ENCODE peak calls at places on chromosomes 3 and 15, in six cellular contexts. Z is fibroblast of lung, E is AG04450, P is iPS DF 6.9, J is RWPE2, M is IMR-90. G is an unnamed sample. For H3K9me3 and H3K27me3, the result is how much of the 10 kb centered on the place peaks cover.

GRCh38 chr15:95076381-95076780 is 845.0 kb downstream of the MCTP2 start:
- DNase-seq in Z (no peak), E (no peak), J (no peak), P (no peak), M (no peak), G (no peak)

GRCh38 chr3:114178770-114179368 is at the start of gene DRD3:
- DNase-seq in P (no peak), M (peak), E (peak), J (no peak), Z (peak), G (peak)

GRCh38 chr3:29697989-29698388 is 417.1 kb downstream of the RBMS3 start:
- DNase-seq in J (no peak), Z (peak), E (no peak), M (peak), P (no peak), G (no peak)

GRCh38 chr3:36920884-36921567 is 23.8 kb downstream of the TRANK1 start:
- DNase-seq in M (no peak), J (no peak), E (no peak), Z (no peak), P (no peak), G (no peak)

GRCh38 chr3:140468407-140468806 is 209.5 kb upstream of the TRIM42 start:
- DNase-seq in Z (no peak), J (no peak), E (no peak), P (no peak), M (no peak), G (no peak)

GRCh38 chr3:100103558-100104441 is 10.5 kb downstream of the FILIP1L start:
- DNase-seq in E (peak), Z (peak), P (no peak), J (no peak), M (peak), G (no peak)

GRCh38 chr3:73681610-73682009 is 56.9 kb upstream of the PDZRN3 start:
- DNase-seq in E (peak), M (peak), J (no peak), P (no peak), Z (peak), G (no peak)

GRCh38 chr3:27105904-27106303 is 263.3 kb downstream of the NEK10 start:
- DNase-seq in M (no peak), E (no peak), Z (no peak), P (peak), J (no peak), G (peak)

GRCh38 chr3:123618076-123618703 is 33.3 kb upstream of the HACD2 start:
- DNase-seq in P (no peak), Z (no peak), J (no peak), E (no peak), M (no peak), G (no peak)

GRCh38 chr3:112984485-112984884 is 6.3 kb upstream of the GTPBP8 start:
- DNase-seq in J (no peak), M (peak), E (no peak), P (no peak), Z (peak), G (no peak)

GRCh38 chr15:81160312-81161214 is 26.5 kb downstream of the CFAP161 start:
- DNase-seq in M (peak), E (peak), Z (peak), J (no peak), P (no peak), G (no peak)

GRCh38 chr15:52368402-52368801 is 72.8 kb upstream of the MYO5C start:
- DNase-seq in Z (peak), P (no peak), J (no peak), E (no peak), M (no peak), G (no peak)

GRCh38 chr15:25171111-25171811 is 216.5 kb downstream of the SNRPN start:
- DNase-seq in Z (no peak), P (no peak), M (no peak), J (peak), E (no peak), G (peak)

GRCh38 chr3:56855856-56856538 is 54.2 kb upstream of the ARHGEF3 start:
- DNase-seq in J (no peak), E (no peak), M (no peak), P (no peak), Z (peak), G (peak)

GRCh38 chr3:34229871-34230270 is 431.4 kb downstream of the PDCD6IP start:
- DNase-seq in J (no peak), Z (no peak), E (no peak), M (no peak), P (no peak), G (no peak)

DNA sequence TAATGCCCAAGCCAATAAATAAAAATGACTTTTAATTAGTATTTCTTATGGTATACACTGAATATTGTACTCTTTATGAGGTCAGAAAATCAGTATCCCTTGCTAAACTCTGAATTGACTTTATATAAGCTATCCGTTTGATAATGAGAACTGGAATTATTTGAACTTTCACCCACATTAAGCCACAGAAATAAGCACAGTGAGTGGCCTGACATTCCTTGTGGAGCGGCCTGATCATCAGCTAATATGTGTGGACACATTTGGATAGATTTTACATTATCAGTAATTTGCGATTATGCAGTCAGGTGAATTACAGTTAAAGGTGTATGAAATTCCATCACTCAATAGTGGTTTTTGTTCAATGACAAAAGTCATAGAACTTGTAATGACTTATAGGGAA is 136.0 kb upstream of the CBLB start:
- DNase-seq in J (no peak), E (no peak), M (no peak), Z (peak), P (no peak), G (no peak)
- H3K4me3 ChIP-seq in J (no peak), E (no peak), M (no peak), Z (no peak), P (no peak), G (no peak)

GRCh38 chr3:149833241-149833640 is 20.2 kb downstream of the RNF13 start:
- DNase-seq in E (no peak), P (no peak), Z (no peak), M (no peak), J (no peak), G (no peak)
- H3K9me3 ChIP-seq in E (under half), P (under half), Z (under half), M (under half), J (under half), G (under half)

DNA sequence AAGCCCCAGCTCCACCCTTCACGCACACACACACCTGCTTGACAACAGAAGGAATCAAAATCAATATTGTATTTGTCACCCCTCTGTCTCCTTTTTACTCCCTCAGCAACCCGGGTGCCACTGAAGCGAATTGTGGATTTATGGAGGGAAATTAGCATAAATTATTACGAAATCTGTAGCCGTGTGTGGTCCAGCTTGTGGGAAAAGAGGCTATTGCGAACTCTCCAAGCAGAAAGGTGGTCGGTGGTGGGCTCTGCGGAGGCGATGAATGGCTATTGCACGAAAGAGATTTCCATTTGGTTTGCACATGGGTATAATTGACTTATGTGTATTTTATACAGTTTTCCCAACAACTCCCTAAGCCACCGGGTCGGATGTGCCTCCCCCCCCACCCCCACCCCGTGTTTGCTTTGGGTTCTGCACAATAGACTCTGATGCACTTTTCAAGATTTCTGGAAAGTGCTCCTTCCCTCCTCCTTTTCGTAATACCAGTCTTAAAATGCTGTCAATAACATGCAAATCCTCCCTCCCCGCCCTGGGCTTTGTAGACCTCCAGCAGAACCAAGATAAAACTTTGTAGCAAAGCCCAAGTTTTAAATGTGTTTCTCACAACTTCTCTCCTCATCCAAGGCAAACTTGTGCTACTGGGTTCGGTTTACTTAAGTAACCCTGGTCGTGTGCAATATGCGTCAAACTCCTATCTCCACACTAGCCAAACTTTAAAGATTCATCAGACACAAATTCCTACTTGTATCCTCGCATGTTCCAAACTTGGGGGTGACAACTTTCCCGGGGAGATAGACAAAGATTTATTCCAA is 3.1 kb upstream of the FOXB1 start:
- DNase-seq in P (no peak), Z (no peak), J (no peak), M (no peak), E (no peak), G (no peak)
- H3K27me3 ChIP-seq in P (under half), Z (half or more), J (half or more), M (half or more), E (half or more), G (half or more)

GRCh38 chr3:184336484-184337230 is 743 bp upstream of the FAM131A start:
- DNase-seq in Z (peak), E (no peak), J (no peak), P (no peak), M (peak), G (no peak)

GRCh38 chr3:184337315-184337714 is at the start of gene FAM131A:
- DNase-seq in E (no peak), M (peak), P (no peak), Z (peak), J (no peak), G (no peak)

GRCh38 chr3:184337981-184338380 is 581 bp downstream of the FAM131A start:
- DNase-seq in Z (no peak), J (no peak), E (no peak), M (no peak), P (no peak), G (no peak)

GRCh38 chr3:184338538-184338945 is 1.1 kb downstream of the FAM131A start:
- DNase-seq in E (peak), Z (peak), M (peak), J (no peak), P (no peak), G (no peak)

GRCh38 chr3:184339016-184339415 is 1.6 kb downstream of the FAM131A start:
- DNase-seq in Z (no peak), M (no peak), J (no peak), P (no peak), E (no peak), G (no peak)
- H3K4me3 ChIP-seq in Z (no peak), M (peak), J (no peak), P (no peak), E (peak), G (no peak)

DNA sequence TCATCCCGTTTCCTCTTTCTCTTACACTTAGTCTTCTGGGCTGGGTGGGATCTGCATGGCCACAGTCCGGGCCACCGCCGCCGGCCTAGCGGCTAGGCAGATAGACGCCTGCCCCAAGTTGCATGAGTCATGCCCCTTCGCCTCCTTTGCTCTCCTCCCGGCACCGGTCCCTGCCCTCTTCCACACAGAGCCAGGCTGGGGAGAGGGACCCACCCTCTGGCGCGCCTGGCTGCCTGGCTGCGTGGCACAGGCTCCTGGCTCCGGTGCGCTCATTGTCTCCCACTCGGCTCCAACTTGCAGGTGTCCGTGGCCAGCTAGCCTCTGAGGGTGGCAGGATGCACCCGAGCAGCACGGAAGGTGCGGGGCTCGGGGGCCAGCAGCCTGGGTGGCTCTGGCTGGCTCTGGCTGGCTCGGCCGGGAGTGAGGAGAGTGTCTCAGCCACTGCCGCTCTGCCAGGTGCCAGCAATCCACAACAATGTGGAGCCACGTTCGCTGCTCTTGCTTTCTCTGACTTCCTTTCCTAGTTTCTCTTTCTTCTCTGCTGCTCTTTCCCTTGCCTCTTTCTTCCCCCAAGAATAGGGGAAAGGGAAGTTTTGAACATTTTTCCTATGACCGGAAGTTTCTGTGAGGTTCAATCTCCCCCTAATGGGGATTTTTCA is 22.4 kb upstream of the MTHFS start:
- DNase-seq in P (no peak), E (no peak), J (no peak), M (no peak), Z (no peak), G (no peak)
- H3K9me3 ChIP-seq in P (under half), E (half or more), J (half or more), M (under half), Z (under half), G (under half)

GRCh38 chr3:55541016-55541415 is 53.9 kb upstream of the WNT5A start:
- DNase-seq in Z (no peak), M (no peak), P (no peak), J (no peak), E (no peak), G (no peak)
- H3K27me3 ChIP-seq in Z (under half), M (under half), P (under half), J (under half), E (under half), G (under half)

GRCh38 chr3:52289338-52289746 is 1.7 kb downstream of the GLYCTK start:
- DNase-seq in J (no peak), M (no peak), Z (no peak), E (no peak), P (no peak), G (no peak)
- H3K4me3 ChIP-seq in J (no peak), M (no peak), Z (no peak), E (no peak), P (no peak), G (no peak)

DNA sequence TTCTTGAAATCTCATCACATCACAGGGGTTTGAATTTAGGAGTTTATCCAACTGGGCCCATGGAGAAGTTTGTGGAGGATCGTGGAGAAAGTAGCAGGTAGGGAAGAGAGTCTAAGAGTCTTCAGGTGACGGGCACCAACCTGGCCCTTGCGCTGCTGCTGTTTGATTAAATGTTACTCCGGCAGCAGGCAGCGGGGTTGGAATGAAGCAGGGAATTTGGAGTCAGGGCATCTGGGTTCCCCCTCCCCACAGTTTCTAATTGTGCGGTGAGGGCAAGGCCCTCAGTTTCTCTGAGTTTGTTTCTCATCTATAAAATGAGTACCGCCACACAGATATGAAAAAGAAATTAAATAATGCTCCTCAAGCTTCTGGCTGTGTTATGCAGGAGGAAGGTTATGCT is 182.9 kb upstream of the RGMA start:
- DNase-seq in P (no peak), J (no peak), M (no peak), E (no peak), Z (no peak), G (no peak)
- H3K9me3 ChIP-seq in P (under half), J (under half), M (under half), E (half or more), Z (under half), G (under half)

GRCh38 chr15:63040509-63040908 is 2.0 kb upstream of the TPM1 start:
- DNase-seq in M (no peak), P (no peak), J (no peak), Z (no peak), E (no peak), G (no peak)
- H3K27me3 ChIP-seq in M (under half), P (under half), J (under half), Z (under half), E (under half), G (under half)

GRCh38 chr3:158792709-158793108 is 9.1 kb upstream of the MFSD1 start:
- DNase-seq in Z (peak), P (no peak), M (peak), E (peak), J (peak), G (no peak)

GRCh38 chr3:158789592-158789991 is 12.3 kb upstream of the MFSD1 start:
- DNase-seq in J (no peak), P (no peak), E (no peak), M (peak), Z (peak), G (no peak)

GRCh38 chr3:158788446-158788845 is 13.4 kb upstream of the MFSD1 start:
- DNase-seq in P (no peak), M (peak), E (no peak), J (no peak), Z (peak), G (no peak)

GRCh38 chr3:158794206-158794605 is 7.6 kb upstream of the MFSD1 start:
- DNase-seq in J (no peak), Z (no peak), M (no peak), P (no peak), E (no peak), G (no peak)

DNA sequence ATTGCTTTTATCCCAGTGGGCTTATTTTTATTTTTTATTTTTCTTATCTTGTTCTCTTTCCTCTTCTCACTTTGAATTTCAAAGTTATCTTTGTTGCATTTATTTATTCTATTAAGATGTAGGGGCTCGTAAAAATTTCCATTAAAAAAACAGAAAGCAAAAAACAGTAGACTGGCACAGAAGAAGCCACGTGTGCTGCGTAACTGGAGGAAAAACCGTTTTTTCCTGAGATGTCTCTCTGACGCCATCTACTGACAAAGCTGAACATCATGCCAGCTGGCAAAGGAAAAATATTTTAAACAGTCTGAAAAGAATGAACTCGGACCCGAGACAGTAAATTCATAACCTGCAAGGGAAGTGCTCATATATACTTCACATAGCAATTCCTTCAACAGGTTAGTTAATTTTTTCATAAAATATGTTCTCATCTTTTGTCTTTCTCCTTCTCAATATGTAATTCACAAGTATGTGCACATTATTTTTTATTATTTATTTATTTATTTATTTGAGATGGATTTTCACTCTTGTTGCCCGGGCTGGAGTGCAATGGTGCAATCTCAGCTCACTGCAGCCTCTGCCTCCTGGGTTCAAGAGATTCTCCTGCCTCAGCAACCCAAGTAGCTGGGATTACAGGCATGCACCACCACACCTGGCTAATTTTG is 10.5 kb upstream of the MFSD1 start:
- DNase-seq in E (no peak), P (no peak), J (no peak), Z (peak), M (peak), G (peak)
- H3K4me3 ChIP-seq in E (no peak), P (no peak), J (no peak), Z (no peak), M (no peak), G (no peak)

G was measured in HAP-1.